ENCODE peak calls at places on chromosomes 16 and 17, in nine cellular contexts. One of them, this sample, is unnamed.

GRCh38 chr16:58426095-58426494 is 33.8 kb downstream of the GINS3 start:
- DNase-seq in sigmoid colon: no peak
- DNase-seq in SK-N-SH: no peak
- DNase-seq in colonic mucosa: no peak
- DNase-seq in neural progenitor cell: no peak
- DNase-seq in upper lobe of right lung: no peak
- DNase-seq in esophagus squamous epithelium: no peak
- DNase-seq in CD8-positive, alpha-beta T cell: peak
- DNase-seq in tibial artery: peak
- DNase-seq in this sample: no peak

GRCh38 chr16:84072014-84072413 is 29.4 kb upstream of the SLC38A8 start:
- DNase-seq in neural progenitor cell: no peak
- DNase-seq in upper lobe of right lung: no peak
- DNase-seq in sigmoid colon: no peak
- DNase-seq in SK-N-SH: no peak
- DNase-seq in esophagus squamous epithelium: no peak
- DNase-seq in tibial artery: no peak
- DNase-seq in colonic mucosa: no peak
- DNase-seq in CD8-positive, alpha-beta T cell: no peak
- DNase-seq in this sample: no peak

GRCh38 chr17:68383443-68384321 is 73.6 kb downstream of the WIPI1 start:
- DNase-seq in esophagus squamous epithelium: no peak
- DNase-seq in neural progenitor cell: no peak
- DNase-seq in sigmoid colon: peak
- DNase-seq in CD8-positive, alpha-beta T cell: no peak
- DNase-seq in upper lobe of right lung: peak
- DNase-seq in colonic mucosa: no peak
- DNase-seq in SK-N-SH: no peak
- DNase-seq in tibial artery: no peak
- DNase-seq in this sample: no peak

GRCh38 chr16:4200000-4200780 is 41.7 kb downstream of the SRL start:
- DNase-seq in CD8-positive, alpha-beta T cell: no peak
- DNase-seq in SK-N-SH: peak
- DNase-seq in sigmoid colon: peak
- DNase-seq in neural progenitor cell: peak
- DNase-seq in colonic mucosa: peak
- DNase-seq in upper lobe of right lung: peak
- DNase-seq in tibial artery: peak
- DNase-seq in esophagus squamous epithelium: no peak
- DNase-seq in this sample: peak

GRCh38 chr16:55155815-55156214 is 168.2 kb upstream of the IRX6 start:
- DNase-seq in colonic mucosa: no peak
- DNase-seq in tibial artery: no peak
- DNase-seq in CD8-positive, alpha-beta T cell: no peak
- DNase-seq in sigmoid colon: no peak
- DNase-seq in upper lobe of right lung: no peak
- DNase-seq in SK-N-SH: no peak
- DNase-seq in esophagus squamous epithelium: no peak
- DNase-seq in neural progenitor cell: no peak
- DNase-seq in this sample: no peak

GRCh38 chr16:81366316-81366932 is 51.7 kb downstream of the GAN start:
- DNase-seq in tibial artery: no peak
- DNase-seq in upper lobe of right lung: no peak
- DNase-seq in SK-N-SH: peak
- DNase-seq in CD8-positive, alpha-beta T cell: no peak
- DNase-seq in colonic mucosa: no peak
- DNase-seq in neural progenitor cell: peak
- DNase-seq in esophagus squamous epithelium: no peak
- DNase-seq in sigmoid colon: no peak
- DNase-seq in this sample: no peak

GRCh38 chr16:60329110-60329509 is 1595.0 kb upstream of the GOT2 start:
- DNase-seq in upper lobe of right lung: no peak
- DNase-seq in CD8-positive, alpha-beta T cell: no peak
- DNase-seq in sigmoid colon: no peak
- DNase-seq in colonic mucosa: no peak
- DNase-seq in SK-N-SH: no peak
- DNase-seq in neural progenitor cell: no peak
- DNase-seq in tibial artery: no peak
- DNase-seq in esophagus squamous epithelium: no peak
- DNase-seq in this sample: no peak

GRCh38 chr17:62757518-62757951 is 50.6 kb downstream of the MARCHF10 start:
- DNase-seq in tibial artery: no peak
- DNase-seq in upper lobe of right lung: no peak
- DNase-seq in neural progenitor cell: no peak
- DNase-seq in colonic mucosa: no peak
- DNase-seq in sigmoid colon: no peak
- DNase-seq in SK-N-SH: peak
- DNase-seq in CD8-positive, alpha-beta T cell: no peak
- DNase-seq in esophagus squamous epithelium: no peak
- DNase-seq in this sample: no peak

GRCh38 chr17:66964930-66965800 is 658 bp downstream of the CACNG4 start:
- DNase-seq in CD8-positive, alpha-beta T cell: no peak
- DNase-seq in esophagus squamous epithelium: no peak
- DNase-seq in SK-N-SH: peak
- DNase-seq in upper lobe of right lung: no peak
- DNase-seq in neural progenitor cell: peak
- DNase-seq in sigmoid colon: no peak
- DNase-seq in tibial artery: no peak
- DNase-seq in colonic mucosa: peak
- DNase-seq in this sample: no peak

GRCh38 chr16:819336-819735 is 18.8 kb upstream of the GNG13 start:
- DNase-seq in sigmoid colon: no peak
- DNase-seq in SK-N-SH: no peak
- DNase-seq in esophagus squamous epithelium: no peak
- DNase-seq in CD8-positive, alpha-beta T cell: peak
- DNase-seq in tibial artery: no peak
- DNase-seq in colonic mucosa: no peak
- DNase-seq in upper lobe of right lung: no peak
- DNase-seq in neural progenitor cell: no peak
- DNase-seq in this sample: no peak

GRCh38 chr16:14354561-14355351 is 275.3 kb downstream of the PARN start:
- DNase-seq in CD8-positive, alpha-beta T cell: no peak
- DNase-seq in sigmoid colon: no peak
- DNase-seq in neural progenitor cell: no peak
- DNase-seq in esophagus squamous epithelium: no peak
- DNase-seq in tibial artery: no peak
- DNase-seq in colonic mucosa: no peak
- DNase-seq in upper lobe of right lung: no peak
- DNase-seq in SK-N-SH: no peak
- DNase-seq in this sample: no peak

GRCh38 chr17:45228121-45228941 is 6.6 kb downstream of the FMNL1 start:
- DNase-seq in colonic mucosa: no peak
- DNase-seq in sigmoid colon: no peak
- DNase-seq in esophagus squamous epithelium: no peak
- DNase-seq in SK-N-SH: no peak
- DNase-seq in tibial artery: no peak
- DNase-seq in CD8-positive, alpha-beta T cell: no peak
- DNase-seq in neural progenitor cell: no peak
- DNase-seq in upper lobe of right lung: no peak
- DNase-seq in this sample: no peak

GRCh38 chr17:77708049-77708448 is 250.5 kb upstream of the TNRC6C start:
- DNase-seq in tibial artery: no peak
- DNase-seq in upper lobe of right lung: no peak
- DNase-seq in esophagus squamous epithelium: no peak
- DNase-seq in SK-N-SH: no peak
- DNase-seq in neural progenitor cell: no peak
- DNase-seq in sigmoid colon: no peak
- DNase-seq in CD8-positive, alpha-beta T cell: no peak
- DNase-seq in colonic mucosa: peak
- DNase-seq in this sample: no peak

GRCh38 chr16:3793161-3793576 is 75.8 kb upstream of the TRAP1 start:
- DNase-seq in SK-N-SH: no peak
- DNase-seq in colonic mucosa: no peak
- DNase-seq in neural progenitor cell: no peak
- DNase-seq in tibial artery: peak
- DNase-seq in esophagus squamous epithelium: no peak
- DNase-seq in sigmoid colon: peak
- DNase-seq in CD8-positive, alpha-beta T cell: no peak
- DNase-seq in upper lobe of right lung: no peak
- DNase-seq in this sample: peak

GRCh38 chr17:64061157-64061898 is 40.9 kb upstream of the ICAM2 start:
- DNase-seq in colonic mucosa: no peak
- DNase-seq in upper lobe of right lung: no peak
- DNase-seq in SK-N-SH: no peak
- DNase-seq in neural progenitor cell: no peak
- DNase-seq in tibial artery: no peak
- DNase-seq in sigmoid colon: no peak
- DNase-seq in esophagus squamous epithelium: no peak
- DNase-seq in CD8-positive, alpha-beta T cell: no peak
- DNase-seq in this sample: no peak

GRCh38 chr17:64063088-64063487 is 42.7 kb upstream of the ICAM2 start:
- DNase-seq in CD8-positive, alpha-beta T cell: no peak
- DNase-seq in upper lobe of right lung: no peak
- DNase-seq in esophagus squamous epithelium: no peak
- DNase-seq in neural progenitor cell: no peak
- DNase-seq in colonic mucosa: no peak
- DNase-seq in sigmoid colon: no peak
- DNase-seq in SK-N-SH: no peak
- DNase-seq in tibial artery: no peak
- DNase-seq in this sample: no peak

GRCh38 chr17:64063766-64064224 is 43.4 kb upstream of the ICAM2 start:
- DNase-seq in esophagus squamous epithelium: no peak
- DNase-seq in upper lobe of right lung: peak
- DNase-seq in colonic mucosa: peak
- DNase-seq in SK-N-SH: peak
- DNase-seq in CD8-positive, alpha-beta T cell: peak
- DNase-seq in sigmoid colon: peak
- DNase-seq in neural progenitor cell: peak
- DNase-seq in tibial artery: peak
- DNase-seq in this sample: peak

GRCh38 chr17:64066709-64067108 is 46.3 kb upstream of the ICAM2 start:
- DNase-seq in tibial artery: no peak
- DNase-seq in CD8-positive, alpha-beta T cell: peak
- DNase-seq in sigmoid colon: no peak
- DNase-seq in colonic mucosa: no peak
- DNase-seq in neural progenitor cell: no peak
- DNase-seq in SK-N-SH: no peak
- DNase-seq in esophagus squamous epithelium: no peak
- DNase-seq in upper lobe of right lung: no peak
- DNase-seq in this sample: no peak

DNA sequence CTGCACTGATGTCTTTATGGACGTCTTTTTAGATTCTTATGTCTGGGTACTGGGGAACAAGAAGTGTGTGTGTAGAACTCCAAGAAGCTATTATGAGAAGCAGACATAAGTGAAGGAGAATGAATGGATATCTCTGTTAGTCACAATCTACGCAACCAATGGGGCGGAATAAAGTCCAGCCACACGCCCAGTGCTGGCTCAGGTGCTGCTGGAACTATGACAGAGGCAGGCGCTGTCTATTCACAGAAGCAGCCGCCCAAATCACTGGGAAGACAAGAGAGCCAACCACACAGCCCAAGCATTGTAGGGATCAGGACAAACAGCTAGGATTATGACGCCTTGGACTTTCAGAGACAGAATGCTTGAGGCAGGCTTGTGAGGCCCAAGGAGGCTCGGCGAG is 43.9 kb upstream of the ICAM2 start:
- DNase-seq in esophagus squamous epithelium: no peak
- DNase-seq in neural progenitor cell: no peak
- DNase-seq in colonic mucosa: peak
- DNase-seq in CD8-positive, alpha-beta T cell: no peak
- DNase-seq in SK-N-SH: no peak
- DNase-seq in upper lobe of right lung: no peak
- DNase-seq in tibial artery: no peak
- DNase-seq in sigmoid colon: no peak
- DNase-seq in this sample: no peak
- H3K27ac ChIP-seq in esophagus squamous epithelium: peak
- H3K27ac ChIP-seq in neural progenitor cell: no peak
- H3K27ac ChIP-seq in colonic mucosa: peak
- H3K27ac ChIP-seq in CD8-positive, alpha-beta T cell: no peak
- H3K27ac ChIP-seq in SK-N-SH: no peak
- H3K27ac ChIP-seq in upper lobe of right lung: no peak
- H3K27ac ChIP-seq in tibial artery: no peak
- H3K27ac ChIP-seq in sigmoid colon: no peak
- H3K27ac ChIP-seq in this sample: no peak

GRCh38 chr17:76088041-76088867 is 9.3 kb downstream of the ZACN start:
- DNase-seq in upper lobe of right lung: no peak
- DNase-seq in SK-N-SH: peak
- DNase-seq in sigmoid colon: peak
- DNase-seq in esophagus squamous epithelium: no peak
- DNase-seq in CD8-positive, alpha-beta T cell: no peak
- DNase-seq in colonic mucosa: no peak
- DNase-seq in neural progenitor cell: peak
- DNase-seq in tibial artery: no peak
- DNase-seq in this sample: no peak
- TF ChIP-seq CTCF in upper lobe of right lung: no peak
- TF ChIP-seq CTCF in SK-N-SH: peak
- TF ChIP-seq CTCF in sigmoid colon: no peak
- TF ChIP-seq CTCF in esophagus squamous epithelium: no peak
- TF ChIP-seq CTCF in CD8-positive, alpha-beta T cell: no peak
- TF ChIP-seq CTCF in colonic mucosa: no peak
- TF ChIP-seq CTCF in neural progenitor cell: peak
- TF ChIP-seq CTCF in tibial artery: no peak
- TF ChIP-seq CTCF in this sample: no peak

GRCh38 chr16:89623511-89624232 is 10.2 kb downstream of the DPEP1 start:
- DNase-seq in colonic mucosa: no peak
- DNase-seq in CD8-positive, alpha-beta T cell: no peak
- DNase-seq in sigmoid colon: no peak
- DNase-seq in SK-N-SH: no peak
- DNase-seq in neural progenitor cell: no peak
- DNase-seq in esophagus squamous epithelium: no peak
- DNase-seq in upper lobe of right lung: no peak
- DNase-seq in tibial artery: no peak
- DNase-seq in this sample: no peak
- H3K27ac ChIP-seq in colonic mucosa: no peak
- H3K27ac ChIP-seq in CD8-positive, alpha-beta T cell: no peak
- H3K27ac ChIP-seq in sigmoid colon: peak
- H3K27ac ChIP-seq in SK-N-SH: no peak
- H3K27ac ChIP-seq in neural progenitor cell: no peak
- H3K27ac ChIP-seq in esophagus squamous epithelium: no peak
- H3K27ac ChIP-seq in upper lobe of right lung: peak
- H3K27ac ChIP-seq in tibial artery: no peak
- H3K27ac ChIP-seq in this sample: peak

GRCh38 chr16:71788578-71788977 is 20.1 kb downstream of the AP1G1 start:
- DNase-seq in colonic mucosa: no peak
- DNase-seq in SK-N-SH: no peak
- DNase-seq in sigmoid colon: no peak
- DNase-seq in tibial artery: no peak
- DNase-seq in esophagus squamous epithelium: no peak
- DNase-seq in upper lobe of right lung: no peak
- DNase-seq in neural progenitor cell: no peak
- DNase-seq in CD8-positive, alpha-beta T cell: no peak
- DNase-seq in this sample: no peak
- TF ChIP-seq CTCF in colonic mucosa: no peak
- TF ChIP-seq CTCF in SK-N-SH: no peak
- TF ChIP-seq CTCF in sigmoid colon: no peak
- TF ChIP-seq CTCF in tibial artery: no peak
- TF ChIP-seq CTCF in esophagus squamous epithelium: no peak
- TF ChIP-seq CTCF in upper lobe of right lung: no peak
- TF ChIP-seq CTCF in neural progenitor cell: no peak
- TF ChIP-seq CTCF in CD8-positive, alpha-beta T cell: no peak
- TF ChIP-seq CTCF in this sample: no peak